ENCODE peak calls at places on chromosomes 16 and 17, in nine cellular contexts. X, L, I, A, W, B, G, C and V are unnamed samples.

GRCh38 chr16:28140788-28141618 is 70.8 kb downstream of the XPO6 start:
- DNase-seq in I (peak), B (no peak), G (peak), X (no peak), L (no peak), W (no peak), A (no peak), C (no peak), V (no peak)

GRCh38 chr16:53924311-53924860 is 220.4 kb downstream of the FTO start:
- DNase-seq in L (no peak), G (no peak), C (no peak), B (no peak), W (no peak), X (no peak), A (no peak), I (no peak), V (no peak)

GRCh38 chr16:69345923-69346322 is 5.7 kb downstream of the TMED6 start:
- DNase-seq in A (no peak), L (no peak), C (no peak), X (no peak), I (no peak), B (no peak), G (no peak), W (no peak), V (no peak)

GRCh38 chr16:8552487-8553221 is 37.7 kb downstream of the TMEM114 start:
- DNase-seq in B (no peak), I (no peak), W (no peak), X (no peak), L (no peak), G (no peak), C (no peak), A (no peak), V (no peak)

GRCh38 chr17:45660474-45660873 is 123.6 kb upstream of the CRHR1 start:
- DNase-seq in L (no peak), C (no peak), G (no peak), X (no peak), A (no peak), B (peak), W (no peak), I (peak), V (no peak)

GRCh38 chr17:17700251-17700969 is 19.2 kb downstream of the RAI1 start:
- DNase-seq in X (no peak), C (no peak), L (no peak), G (no peak), W (no peak), I (peak), B (peak), A (no peak), V (no peak)

GRCh38 chr16:48102083-48103008 is 53.4 kb downstream of the ABCC12 start:
- DNase-seq in C (no peak), A (no peak), G (no peak), B (no peak), I (peak), X (no peak), W (no peak), L (no peak), V (no peak)

GRCh38 chr17:33854596-33854995 is 400.5 kb upstream of the CCL2 start:
- DNase-seq in X (no peak), L (no peak), I (no peak), B (no peak), W (no peak), G (no peak), A (no peak), C (no peak), V (no peak)

GRCh38 chr16:9219811-9220210 is 128.4 kb downstream of the HAPSTR1 start:
- DNase-seq in W (no peak), B (no peak), G (no peak), L (no peak), C (no peak), A (no peak), I (no peak), X (no peak), V (no peak)

GRCh38 chr16:56998352-56998751 is 9.0 kb downstream of the NLRC5 start:
- DNase-seq in C (no peak), W (no peak), I (no peak), L (no peak), A (no peak), B (no peak), G (no peak), X (no peak), V (no peak)

GRCh38 chr17:1469231-1469852 is 13.3 kb upstream of the CRK start:
- DNase-seq in C (no peak), B (peak), I (no peak), L (no peak), W (peak), G (no peak), A (no peak), X (no peak), V (no peak)

GRCh38 chr16:83968483-83968865 is 430 bp downstream of the NECAB2 start:
- DNase-seq in X (no peak), W (no peak), I (no peak), G (no peak), A (no peak), L (no peak), C (no peak), B (peak), V (no peak)

GRCh38 chr17:80949451-80950421 is 41.9 kb upstream of the CHMP6 start:
- DNase-seq in I (peak), L (no peak), A (peak), W (no peak), C (no peak), X (no peak), G (no peak), B (peak), V (no peak)

GRCh38 chr17:40095944-40096791 is 4.2 kb downstream of the NR1D1 start:
- DNase-seq in X (peak), W (no peak), L (peak), G (peak), I (peak), C (no peak), A (peak), B (peak), V (peak)

GRCh38 chr17:1422907-1423306 is 22.9 kb upstream of the YWHAE start:
- DNase-seq in G (no peak), L (peak), C (peak), B (no peak), I (no peak), X (no peak), W (peak), A (no peak), V (no peak)

GRCh38 chr17:57407287-57408063 is 151.2 kb downstream of the MSI2 start:
- DNase-seq in I (no peak), W (no peak), C (no peak), B (no peak), G (no peak), L (no peak), X (no peak), A (no peak), V (no peak)

GRCh38 chr17:81003711-81004335 is 12.2 kb downstream of the CHMP6 start:
- DNase-seq in I (no peak), X (no peak), W (no peak), G (no peak), A (no peak), C (no peak), L (no peak), B (peak), V (no peak)

GRCh38 chr17:13920413-13920812 is 148.9 kb upstream of the COX10 start:
- DNase-seq in L (no peak), W (no peak), X (no peak), A (no peak), I (no peak), G (no peak), C (no peak), B (no peak), V (no peak)

GRCh38 chr16:7422489-7422888 is 89.8 kb downstream of the RBFOX1 start:
- DNase-seq in A (no peak), I (no peak), B (no peak), X (no peak), C (no peak), L (no peak), W (no peak), G (no peak), V (no peak)

GRCh38 chr16:50368410-50369132 is at the start of gene BRD7:
- DNase-seq in X (peak), C (no peak), B (peak), G (peak), I (peak), L (peak), A (peak), W (peak), V (peak)

GRCh38 chr17:15038656-15039055 is 226.5 kb downstream of the PMP22 start:
- DNase-seq in B (no peak), C (no peak), X (no peak), A (no peak), G (no peak), L (peak), I (no peak), W (no peak), V (no peak)